ENCODE peak calls at places on chromosome 10, in four cellular contexts. E, A, B and X are unnamed samples.

GRCh38 chr10:82934429-82934828 is 1059.4 kb downstream of the NRG3 start:
- DNase-seq in E (peak; percentile 59), A (no peak), B (peak; percentile 28), X (peak; percentile 7)

GRCh38 chr10:81978238-81978637 is 103.2 kb downstream of the NRG3 start:
- DNase-seq in E (peak; percentile 72), A (no peak), B (no peak), X (peak; percentile 85)

GRCh38 chr10:5779753-5780152 is 33.5 kb downstream of the GDI2 start:
- DNase-seq in E (no peak), A (no peak), B (no peak), X (no peak)

GRCh38 chr10:46248651-46249131 is 38.1 kb upstream of the ANTXRL start:
- DNase-seq in E (no peak), A (peak; percentile 11), B (peak; percentile 14), X (no peak)

GRCh38 chr10:25102423-25102822 is 72.4 kb upstream of the GPR158 start:
- DNase-seq in E (no peak), A (no peak), B (no peak), X (no peak)

GRCh38 chr10:121956111-121957061 is 18.6 kb downstream of the NSMCE4A start:
- DNase-seq in E (no peak), A (no peak), B (no peak), X (peak; percentile 8)

GRCh38 chr10:85993140-85993539 is 373.5 kb downstream of the GRID1 start:
- DNase-seq in E (no peak), A (no peak), B (no peak), X (no peak)

GRCh38 chr10:8874268-8874667 is 819.8 kb downstream of the GATA3 start:
- DNase-seq in E (no peak), A (no peak), B (no peak), X (no peak)

GRCh38 chr10:13716161-13717071 is 129.7 kb downstream of the PRPF18 start:
- DNase-seq in E (no peak), A (no peak), B (no peak), X (peak; percentile 76)

GRCh38 chr10:15255961-15256360 is 87.5 kb upstream of the NMT2 start:
- DNase-seq in E (no peak), A (no peak), B (peak; percentile 41), X (no peak)

GRCh38 chr10:119502214-119502613 is 40.3 kb downstream of the RGS10 start:
- DNase-seq in E (no peak), A (no peak), B (no peak), X (no peak)

GRCh38 chr10:14396441-14397048 is 65.8 kb upstream of the FRMD4A start:
- DNase-seq in E (no peak), A (no peak), B (no peak), X (peak; percentile 57)

GRCh38 chr10:86795353-86795752 is 38.9 kb downstream of the BMPR1A start:
- DNase-seq in E (peak; percentile 41), A (no peak), B (no peak), X (peak; percentile 79)

GRCh38 chr10:74827694-74828093 is 1.3 kb downstream of the KAT6B start:
- DNase-seq in E (no peak), A (no peak), B (no peak), X (no peak)

GRCh38 chr10:117543245-117543998 is 876 bp downstream of the EMX2 start:
- DNase-seq in E (peak; percentile 57), A (no peak), B (peak; percentile 71), X (no peak)

GRCh38 chr10:105112862-105113261 is 471.8 kb downstream of the SORCS3 start:
- DNase-seq in E (no peak), A (no peak), B (no peak), X (no peak)

GRCh38 chr10:91887075-91887899 is 22.0 kb downstream of the FGFBP3 start:
- DNase-seq in E (peak; percentile 74), A (no peak), B (peak; percentile 98), X (peak; percentile 98)

GRCh38 chr10:74083304-74083703 is 67.3 kb downstream of the AP3M1 start:
- DNase-seq in E (no peak), A (no peak), B (no peak), X (no peak)

GRCh38 chr10:79440281-79440680 is 5.1 kb downstream of the ZCCHC24 start:
- DNase-seq in E (no peak), A (no peak), B (no peak), X (no peak)
- H3K4me1 ChIP-seq in E (peaks cover 30% of the 10 kb centered on the region), A (no peaks in the 10 kb centered on the region), B (no peaks in the 10 kb centered on the region), X (peaks cover 45% of the 10 kb centered on the region)

GRCh38 chr10:30816812-30817193 is 187.2 kb upstream of the LYZL2 start:
- DNase-seq in E (no peak), A (no peak), B (no peak), X (no peak)

GRCh38 chr10:30812018-30812851 is 182.7 kb upstream of the LYZL2 start:
- DNase-seq in E (peak; percentile 55), A (peak; percentile 29), B (no peak), X (peak; percentile 94)

GRCh38 chr10:30811665-30812017 is 182.1 kb upstream of the LYZL2 start:
- DNase-seq in E (no peak), A (peak; percentile 29), B (no peak), X (no peak)

GRCh38 chr10:30816144-30816811 is 186.7 kb upstream of the LYZL2 start:
- DNase-seq in E (no peak), A (no peak), B (no peak), X (no peak)

GRCh38 chr10:30813872-30814471 is 184.4 kb upstream of the LYZL2 start:
- DNase-seq in E (peak; percentile 43), A (no peak), B (no peak), X (no peak)
- H3K4me1 ChIP-seq in E (peaks cover 33% of the 10 kb centered on the region), A (no peaks in the 10 kb centered on the region), B (peaks cover 6% of the 10 kb centered on the region), X (peaks cover 24% of the 10 kb centered on the region)

DNA sequence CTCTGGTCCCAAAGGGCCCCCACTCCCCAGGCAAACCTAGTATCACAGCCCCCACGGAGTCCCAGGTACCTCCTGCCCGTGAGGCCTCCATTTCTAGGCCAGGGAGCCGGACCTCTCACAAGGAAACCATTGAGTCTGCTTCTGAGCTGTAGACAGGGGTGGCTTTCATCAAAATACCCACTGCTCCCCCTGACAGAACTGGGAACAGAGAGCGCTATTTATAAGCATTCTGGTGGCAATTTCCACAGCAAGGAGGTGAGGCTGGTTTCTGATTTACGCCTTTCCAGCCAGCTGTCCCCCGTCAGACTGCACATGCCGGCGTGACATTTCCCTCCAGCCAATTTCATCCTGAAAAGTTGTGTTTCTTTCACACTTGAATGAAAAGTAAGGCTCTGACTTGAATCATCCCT is 407.5 kb upstream of the PRKCQ start:
- DNase-seq in E (no peak), A (no peak), B (no peak), X (peak; percentile 33)
- H3K4me1 ChIP-seq in E (no peaks in the 10 kb centered on the region), A (no peaks in the 10 kb centered on the region), B (peaks cover 2% of the 10 kb centered on the region), X (peaks cover 18% of the 10 kb centered on the region)

DNA sequence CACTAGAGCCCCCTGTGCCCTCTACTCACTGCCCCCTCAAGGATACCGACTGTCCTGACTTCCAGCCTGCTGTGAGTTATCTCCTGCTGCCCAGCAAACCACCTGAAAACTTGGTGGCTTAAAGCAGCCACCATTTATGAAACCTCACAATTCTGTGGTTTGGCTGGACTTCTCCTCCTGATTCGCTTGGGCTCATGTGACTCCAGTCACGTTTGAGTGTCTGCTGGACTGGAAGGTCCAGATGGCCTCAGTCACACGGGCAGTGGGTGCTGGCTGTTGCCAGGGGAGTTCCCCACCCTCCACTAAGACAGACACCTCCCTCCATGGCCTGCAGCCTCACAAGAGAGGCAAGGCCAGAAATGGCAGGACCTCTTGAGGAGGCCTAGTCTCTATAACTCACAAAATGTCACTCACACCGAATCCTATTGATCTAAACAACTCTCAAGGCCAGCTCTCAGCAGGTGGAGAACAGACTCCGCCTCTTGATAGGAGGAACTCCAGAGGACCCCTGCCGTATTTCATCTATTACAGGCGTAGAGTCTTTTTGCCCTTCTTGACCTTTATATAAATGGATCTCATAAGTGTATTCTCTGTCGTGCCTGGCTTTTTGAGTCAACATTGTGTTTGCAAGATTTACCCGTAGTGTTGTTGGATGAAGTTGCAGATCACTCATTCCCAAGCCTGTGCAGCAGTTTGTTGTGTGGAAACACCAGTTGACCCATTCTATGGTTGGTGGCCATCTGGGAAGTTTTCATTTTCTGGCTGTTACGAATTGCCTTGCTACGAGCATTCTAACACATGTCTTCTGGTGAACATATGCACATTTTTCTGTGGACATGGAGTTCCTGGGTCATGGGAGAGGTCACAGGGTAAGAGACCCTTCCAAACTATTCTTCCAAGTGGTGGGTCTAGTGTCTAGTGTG is 48.3 kb downstream of the ZMIZ1 start:
- DNase-seq in E (no peak), A (peak; percentile 68), B (no peak), X (peak; percentile 56)
- H3K4me1 ChIP-seq in E (peaks cover 48% of the 10 kb centered on the region), A (no peaks in the 10 kb centered on the region), B (peaks cover 2% of the 10 kb centered on the region), X (peaks cover 67% of the 10 kb centered on the region)

DNA sequence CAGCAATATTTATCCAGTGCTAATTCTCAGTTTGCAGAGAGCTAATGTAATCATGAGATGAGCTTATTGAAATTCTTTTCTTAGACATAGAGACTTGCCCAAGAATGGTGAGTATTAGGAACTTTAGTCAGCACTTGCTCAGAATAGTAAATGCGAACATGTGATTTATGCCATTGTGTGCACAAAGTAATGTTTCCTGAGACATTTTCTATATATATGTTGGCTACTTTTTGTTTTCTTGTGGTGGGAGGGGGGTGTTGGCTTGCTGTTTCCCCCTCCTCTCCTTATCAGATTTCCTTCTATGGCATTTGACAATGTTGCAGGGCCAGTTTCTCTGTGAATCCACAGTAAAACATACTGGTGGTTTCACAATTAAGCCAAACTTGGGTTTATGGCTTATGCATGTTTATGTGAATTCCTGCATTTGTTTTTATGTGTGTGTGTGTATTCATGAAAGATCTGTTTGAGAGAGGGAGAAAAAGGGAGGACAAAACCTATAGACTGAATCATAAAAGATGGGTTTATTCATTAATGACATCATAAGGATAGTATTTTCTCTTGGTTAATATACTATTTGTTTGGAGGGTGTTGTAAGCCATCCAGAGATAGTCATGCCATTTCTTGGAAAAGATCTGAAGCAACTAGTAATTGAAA is 36.3 kb downstream of the ARID5B start:
- DNase-seq in E (no peak), A (no peak), B (no peak), X (no peak)
- H3K4me1 ChIP-seq in E (peaks cover 54% of the 10 kb centered on the region), A (peaks cover 5% of the 10 kb centered on the region), B (no peaks in the 10 kb centered on the region), X (no peaks in the 10 kb centered on the region)

GRCh38 chr10:103798511-103798910 is 56.9 kb downstream of the SH3PXD2A start:
- DNase-seq in E (no peak), A (no peak), B (no peak), X (no peak)

GRCh38 chr10:103800110-103800509 is 55.3 kb downstream of the SH3PXD2A start:
- DNase-seq in E (no peak), A (no peak), B (no peak), X (no peak)

GRCh38 chr10:103795634-103796265 is 59.6 kb downstream of the SH3PXD2A start:
- DNase-seq in E (no peak), A (no peak), B (no peak), X (no peak)

GRCh38 chr10:103799341-103799740 is 56.0 kb downstream of the SH3PXD2A start:
- DNase-seq in E (no peak), A (no peak), B (no peak), X (no peak)

DNA sequence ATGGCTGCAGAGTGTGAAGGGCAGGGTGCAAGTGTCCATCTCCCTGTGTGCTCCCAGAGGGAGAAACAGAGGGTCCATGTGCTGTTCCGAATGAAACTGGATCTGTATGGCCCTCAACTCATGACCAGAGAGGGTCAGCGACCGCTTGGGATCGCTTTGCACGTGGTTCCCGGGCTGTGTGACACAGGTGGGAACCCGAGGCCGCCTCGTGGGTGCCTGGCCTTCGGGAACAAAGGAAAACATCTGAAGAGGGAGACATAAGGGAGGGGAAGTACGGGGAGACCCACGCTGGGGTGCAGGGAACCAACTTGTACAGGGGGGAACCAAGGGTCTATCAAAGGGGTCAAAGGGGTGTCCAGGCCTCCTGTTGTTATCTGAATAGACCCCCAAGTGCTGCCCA is 57.5 kb downstream of the SH3PXD2A start:
- DNase-seq in E (no peak), A (no peak), B (no peak), X (no peak)
- H3K4me1 ChIP-seq in E (peaks cover 36% of the 10 kb centered on the region), A (peaks cover 11% of the 10 kb centered on the region), B (no peaks in the 10 kb centered on the region), X (peaks cover 44% of the 10 kb centered on the region)

GRCh38 chr10:44971935-44972792 is 6.4 kb downstream of the DEPP1 start:
- DNase-seq in E (no peak), A (no peak), B (no peak), X (no peak)
- H3K4me1 ChIP-seq in E (peaks cover 32% of the 10 kb centered on the region), A (peaks cover 3% of the 10 kb centered on the region), B (peaks cover 10% of the 10 kb centered on the region), X (peaks cover 33% of the 10 kb centered on the region)